ENCODE peak calls at places on chromosomes 12 and 14, in nine cellular contexts. O is activated CD4-positive, alpha-beta T cell treated with anti-CD3 and anti-CD28 coated beads, Interleukin-2, amount 50 U/mL, for 48 hours; J is H9; G is fibroblast of mammary gland; X is GM12892; L is NCI-H1436; U is neural progenitor cell; T is Right ventricle myocardium inferior; F is body of pancreas. E is an unnamed sample.

GRCh38 chr12:126944684-126945083 is 1322.3 kb upstream of the TMEM132C start:
- DNase-seq in L (no peak), F (no peak), G (no peak), J (no peak), O (no peak), X (no peak), T (no peak), U (no peak), E (no peak)

GRCh38 chr12:90335561-90335960 is 619.4 kb downstream of the CCER1 start:
- DNase-seq in L (no peak), O (no peak), X (no peak), U (no peak), T (no peak), J (no peak), F (no peak), G (peak), E (no peak)

GRCh38 chr14:104363891-104364760 is 215.4 kb upstream of the C14orf180 start:
- DNase-seq in G (no peak), L (no peak), F (peak), X (no peak), U (no peak), T (peak), J (no peak), O (no peak), E (no peak)

GRCh38 chr12:119593578-119594398 is at the start of gene TMEM233:
- DNase-seq in G (no peak), U (peak), L (no peak), O (no peak), J (peak), T (peak), X (peak), F (no peak), E (no peak)

GRCh38 chr14:50929506-50929905 is 14.8 kb downstream of the PYGL start:
- DNase-seq in T (no peak), L (no peak), X (no peak), J (no peak), O (no peak), G (no peak), F (no peak), U (no peak), E (no peak)

GRCh38 chr12:74015118-74015517 is 522.5 kb upstream of the ATXN7L3B start:
- DNase-seq in X (no peak), L (no peak), O (no peak), F (no peak), J (no peak), U (no peak), T (no peak), G (no peak), E (no peak)

GRCh38 chr14:95476747-95477146 is 39.7 kb downstream of the SYNE3 start:
- DNase-seq in F (no peak), G (no peak), T (no peak), X (no peak), L (no peak), J (no peak), O (no peak), U (no peak), E (no peak)

GRCh38 chr12:109818900-109819500 is 14.2 kb downstream of the TRPV4 start:
- DNase-seq in U (no peak), J (no peak), X (no peak), G (peak), T (no peak), O (no peak), L (no peak), F (no peak), E (no peak)

GRCh38 chr12:103499571-103499970 is 3.8 kb upstream of the C12orf42 start:
- DNase-seq in F (no peak), L (no peak), X (no peak), O (no peak), U (no peak), G (no peak), T (no peak), J (no peak), E (no peak)

GRCh38 chr12:51590347-51591019 is 550 bp upstream of the SCN8A start:
- DNase-seq in J (no peak), L (peak), O (peak), X (peak), F (peak), U (peak), G (peak), T (peak), E (no peak)

GRCh38 chr14:52314521-52315354 is 626 bp downstream of the PTGER2 start:
- DNase-seq in L (no peak), G (no peak), J (peak), T (peak), U (peak), X (peak), O (peak), F (no peak), E (no peak)

GRCh38 chr12:46657416-46658411 is 168.1 kb downstream of the SLC38A4 start:
- DNase-seq in L (no peak), O (no peak), F (no peak), U (no peak), X (no peak), J (no peak), T (no peak), G (peak), E (no peak)

GRCh38 chr14:34450542-34450915 is 11.5 kb downstream of the SPTSSA start:
- DNase-seq in U (no peak), J (no peak), T (no peak), G (no peak), O (no peak), L (no peak), X (no peak), F (no peak), E (no peak)

GRCh38 chr14:100838493-100839440 is 12.8 kb downstream of the MEG3 start:
- DNase-seq in L (no peak), U (peak), T (peak), F (no peak), X (no peak), G (peak), O (no peak), J (no peak), E (no peak)